ENCODE peak calls at places on chromosomes 2 and 18, in six cellular contexts. P is MM.1S, D is ovary, X is IMR-90, T is fibroblast of lung, E is cardiac muscle cell. A is an unnamed sample.
A peak's percentile ranks its signal among the peaks of the same experiment; 100 is the strongest.

GRCh38 chr2:58194451-58194850 is 46.7 kb downstream of the FANCL start:
- DNase-seq in T (no peak), E (peak; percentile 31), D (no peak), P (no peak), X (no peak), A (no peak)

GRCh38 chr2:166334800-166335199 is 40.9 kb downstream of the SCN9A start:
- DNase-seq in D (no peak), T (no peak), X (no peak), P (no peak), E (no peak), A (no peak)

GRCh38 chr2:6452702-6453481 is 412.8 kb downstream of the CMPK2 start:
- DNase-seq in P (no peak), X (peak; percentile 12), D (no peak), T (peak; percentile 11), E (no peak), A (no peak)

GRCh38 chr18:6039055-6039454 is 143.7 kb upstream of the TMEM200C start:
- DNase-seq in P (no peak), E (no peak), T (peak; percentile 81), D (no peak), X (peak; percentile 60), A (no peak)

GRCh38 chr2:195408196-195408595 is 248.8 kb upstream of the SLC39A10 start:
- DNase-seq in E (no peak), P (no peak), T (no peak), D (no peak), X (no peak), A (no peak)

GRCh38 chr2:40097691-40098376 is 318.8 kb upstream of the THUMPD2 start:
- DNase-seq in T (peak; percentile 93), D (no peak), E (no peak), P (no peak), X (peak; percentile 86), A (no peak)

GRCh38 chr2:101696272-101697123 is 1.0 kb upstream of the MAP4K4 start:
- DNase-seq in P (no peak), E (peak; percentile 13), X (no peak), D (peak; percentile 49), T (no peak), A (no peak)

GRCh38 chr2:101150306-101151140 is 659 bp downstream of the TBC1D8 start:
- DNase-seq in E (peak; percentile 56), T (peak; percentile 3), D (peak; percentile 61), X (no peak), P (peak; percentile 16), A (no peak)

GRCh38 chr2:72427022-72427861 is 279.6 kb upstream of the CYP26B1 start:
- DNase-seq in X (no peak), P (no peak), E (no peak), D (no peak), T (no peak), A (no peak)

GRCh38 chr2:26561918-26562810 is 79.0 kb downstream of the CIB4 start:
- DNase-seq in X (no peak), E (peak; percentile 69), D (peak; percentile 45), P (no peak), T (peak; percentile 30), A (no peak)

GRCh38 chr2:16952805-16953204 is 287.2 kb upstream of the CYRIA start:
- DNase-seq in X (no peak), P (peak; percentile 4), T (no peak), D (no peak), E (no peak), A (no peak)

GRCh38 chr2:79620679-79621078 is 107.8 kb downstream of the CTNNA2 start:
- DNase-seq in D (no peak), E (no peak), P (no peak), X (no peak), T (no peak), A (no peak)

GRCh38 chr2:119721462-119721861 is 38.3 kb upstream of the PTPN4 start:
- DNase-seq in X (no peak), D (no peak), E (no peak), P (no peak), T (no peak), A (no peak)

GRCh38 chr2:33238111-33238510 is 238.3 kb upstream of the RASGRP3 start:
- DNase-seq in D (no peak), T (peak; percentile 74), E (no peak), P (no peak), X (peak; percentile 94), A (no peak)

GRCh38 chr2:147524912-147525311 is 319.9 kb upstream of the ACVR2A start:
- DNase-seq in X (no peak), D (no peak), E (no peak), T (no peak), P (no peak), A (no peak)

GRCh38 chr2:181104512-181105121 is 124.2 kb downstream of the UBE2E3 start:
- DNase-seq in T (peak; percentile 58), X (peak; percentile 76), E (peak; percentile 52), D (no peak), P (peak; percentile 46), A (peak; percentile 20)

GRCh38 chr2:199602271-199602895 is 144.6 kb upstream of the SATB2 start:
- DNase-seq in P (no peak), T (peak; percentile 7), X (no peak), E (no peak), D (no peak), A (no peak)

GRCh38 chr2:62297642-62298010 is 101.7 kb downstream of the B3GNT2 start:
- DNase-seq in X (no peak), P (no peak), T (no peak), E (peak; percentile 41), D (no peak), A (no peak)

GRCh38 chr2:100422320-100422719 is 4.9 kb upstream of the CHST10 start:
- DNase-seq in P (no peak), T (peak; percentile 31), X (peak; percentile 36), E (peak; percentile 65), D (no peak), A (no peak)

GRCh38 chr2:234488913-234489451 is 7.9 kb downstream of the ARL4C start:
- DNase-seq in X (no peak), T (no peak), D (no peak), E (no peak), P (peak; percentile 79), A (peak; percentile 95)

GRCh38 chr2:156687126-156687525 is 250.9 kb downstream of the GPD2 start:
- DNase-seq in D (no peak), E (no peak), T (no peak), X (no peak), P (no peak), A (no peak)

GRCh38 chr18:59332986-59333385 is 14.5 kb upstream of the CPLX4 start:
- DNase-seq in E (peak; percentile 57), P (no peak), T (no peak), D (no peak), X (no peak), A (no peak)
- H3K4me1 ChIP-seq in E (peaks cover 17% of the 10 kb centered on the region), P (no peaks in the 10 kb centered on the region), T (no peaks in the 10 kb centered on the region), D (no peaks in the 10 kb centered on the region), X (no peaks in the 10 kb centered on the region), A (no peaks in the 10 kb centered on the region)

GRCh38 chr2:145064476-145064875 is 544.6 kb upstream of the ZEB2 start:
- DNase-seq in E (no peak), X (peak; percentile 19), P (no peak), T (no peak), D (no peak), A (no peak)
- H3K27ac ChIP-seq in E (no peak overlapping the region), X (no peak overlapping the region), P (no peak overlapping the region), T (no peak overlapping the region), D (no peak overlapping the region), A (no peak overlapping the region)

DNA sequence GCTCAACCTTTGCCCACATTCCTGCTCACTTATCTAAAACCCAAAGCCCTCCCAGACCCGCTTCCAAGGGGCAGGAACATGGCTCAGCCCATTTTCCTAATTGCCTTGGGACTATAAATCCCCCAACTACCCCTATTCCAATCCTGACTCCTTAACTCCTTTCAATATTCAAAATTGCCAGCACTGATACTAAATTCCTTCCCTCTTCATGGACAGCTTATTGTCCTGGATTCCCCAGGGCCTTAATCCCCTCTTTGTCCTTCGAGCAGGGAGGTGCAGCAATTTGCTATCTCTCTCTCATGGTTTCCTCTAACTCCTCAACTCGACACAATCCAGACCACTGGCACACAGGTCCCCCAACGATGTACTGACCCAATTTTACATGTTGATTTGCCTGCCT is 99.1 kb downstream of the SLC25A12 start:
- DNase-seq in P (no peak), E (peak; percentile 44), D (no peak), T (no peak), X (no peak), A (no peak)
- H3K4me1 ChIP-seq in P (no peaks in the 10 kb centered on the region), E (peaks cover 24% of the 10 kb centered on the region), D (no peaks in the 10 kb centered on the region), T (peaks cover 3% of the 10 kb centered on the region), X (peaks cover 6% of the 10 kb centered on the region), A (no peaks in the 10 kb centered on the region)

GRCh38 chr18:21196426-21196825 is 45.6 kb upstream of the GREB1L start:
- DNase-seq in X (no peak), D (no peak), T (no peak), P (no peak), E (no peak), A (no peak)
- H3K27ac ChIP-seq in X (no peak overlapping the region), D (no peak overlapping the region), T (no peak overlapping the region), P (no peak overlapping the region), E (no peak overlapping the region), A (no peak overlapping the region)

DNA sequence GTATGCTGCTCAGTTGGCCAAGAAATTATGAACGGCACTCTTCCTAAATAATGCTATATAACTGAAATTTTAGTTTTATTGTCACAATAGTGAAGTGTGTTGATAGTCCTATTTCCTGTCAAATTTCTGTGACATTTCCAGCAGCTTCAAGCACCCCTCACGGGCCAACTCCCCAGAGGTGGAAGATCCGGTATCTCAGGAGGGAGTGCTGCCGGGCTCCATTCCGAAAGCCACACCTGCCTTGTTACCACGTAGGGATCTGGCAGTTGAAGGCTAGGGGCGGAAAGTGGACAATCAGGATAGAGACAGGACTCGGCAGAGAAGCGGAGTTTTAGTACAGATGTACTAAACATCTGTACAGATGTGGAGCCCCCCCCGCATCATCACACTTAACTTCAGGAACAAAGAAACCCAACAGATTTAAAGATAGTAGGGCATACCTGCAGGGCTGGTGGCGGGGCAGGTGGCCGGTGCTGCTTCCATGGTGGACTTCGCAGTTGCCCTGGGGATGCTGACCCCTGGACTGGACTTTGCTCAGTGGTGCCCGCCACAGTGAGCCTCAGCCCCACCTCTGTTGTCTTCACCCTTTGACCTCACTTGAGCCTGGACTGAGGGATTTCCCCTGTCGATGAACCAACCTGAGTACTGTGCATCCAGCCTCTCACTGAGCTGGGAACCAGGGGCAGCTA is 22.3 kb downstream of the ASAP2 start:
- DNase-seq in X (no peak), E (no peak), T (no peak), P (no peak), D (no peak), A (no peak)
- H3K4me1 ChIP-seq in X (peaks cover 53% of the 10 kb centered on the region), E (peaks cover 9% of the 10 kb centered on the region), T (peaks cover 26% of the 10 kb centered on the region), P (no peaks in the 10 kb centered on the region), D (peaks cover 33% of the 10 kb centered on the region), A (no peaks in the 10 kb centered on the region)

DNA sequence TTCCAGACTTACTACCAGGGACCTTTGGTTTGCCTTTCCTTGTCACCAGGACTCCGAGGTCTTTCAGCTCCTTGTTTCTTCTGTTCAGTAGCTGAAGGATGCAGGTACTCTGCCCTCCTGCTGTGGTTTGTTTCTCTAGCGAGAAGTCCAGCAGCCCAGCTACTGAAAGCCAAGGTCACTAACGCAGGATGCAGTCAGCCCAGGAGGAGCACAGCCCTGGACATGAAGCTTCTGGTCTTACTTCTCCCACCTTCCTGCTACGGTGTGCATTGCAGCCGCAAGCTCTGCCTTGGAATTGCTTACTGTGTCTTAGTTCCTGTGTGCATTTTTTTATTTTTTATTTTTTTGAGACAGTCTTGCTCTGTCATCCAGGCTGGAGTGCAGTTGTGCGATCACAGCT is 62.4 kb downstream of the DGKD start:
- DNase-seq in X (no peak), P (no peak), T (no peak), D (no peak), E (no peak), A (no peak)
- H3K27ac ChIP-seq in X (no peak overlapping the region), P (no peak overlapping the region), T (no peak overlapping the region), D (no peak overlapping the region), E (no peak overlapping the region), A (no peak overlapping the region)

A was measured in CD4-positive, CD25-positive, alpha-beta regulatory T cell.